ENCODE peak calls at places on chromosomes 1 and 21, in eight cellular contexts. One of them, this sample, is unnamed.

GRCh38 chr1:166122873-166123466 is 43.8 kb downstream of the FAM78B start:
- DNase-seq in AG04450: no peak
- DNase-seq in mammary epithelial cell: no peak
- DNase-seq in endodermal cell: peak; percentile 80
- DNase-seq in kidney epithelial cell: no peak
- DNase-seq in sigmoid colon: no peak
- DNase-seq in neural progenitor cell: no peak
- DNase-seq in upper lobe of right lung: no peak
- DNase-seq in this sample: no peak

GRCh38 chr21:17818158-17819113 is 720 bp downstream of the C21orf91 start:
- DNase-seq in neural progenitor cell: peak; percentile 76
- DNase-seq in AG04450: no peak
- DNase-seq in sigmoid colon: peak; percentile 68
- DNase-seq in upper lobe of right lung: peak; percentile 79
- DNase-seq in endodermal cell: peak; percentile 80
- DNase-seq in mammary epithelial cell: peak; percentile 45
- DNase-seq in kidney epithelial cell: no peak
- DNase-seq in this sample: peak; percentile 23

GRCh38 chr1:94713472-94714141 is 106.5 kb upstream of the SLC44A3 start:
- DNase-seq in upper lobe of right lung: peak; percentile 92
- DNase-seq in AG04450: peak; percentile 97
- DNase-seq in neural progenitor cell: no peak
- DNase-seq in kidney epithelial cell: peak; percentile 96
- DNase-seq in mammary epithelial cell: peak; percentile 98
- DNase-seq in endodermal cell: peak; percentile 94
- DNase-seq in sigmoid colon: peak; percentile 98
- DNase-seq in this sample: peak; percentile 98

GRCh38 chr1:94698759-94699502 is 121.2 kb upstream of the SLC44A3 start:
- DNase-seq in kidney epithelial cell: no peak
- DNase-seq in endodermal cell: peak; percentile 52
- DNase-seq in AG04450: peak; percentile 29
- DNase-seq in sigmoid colon: no peak
- DNase-seq in upper lobe of right lung: no peak
- DNase-seq in neural progenitor cell: no peak
- DNase-seq in mammary epithelial cell: no peak
- DNase-seq in this sample: peak; percentile 47

GRCh38 chr1:97489834-97490233 is 431.0 kb downstream of the DPYD start:
- DNase-seq in neural progenitor cell: no peak
- DNase-seq in sigmoid colon: no peak
- DNase-seq in upper lobe of right lung: no peak
- DNase-seq in endodermal cell: no peak
- DNase-seq in mammary epithelial cell: peak; percentile 60
- DNase-seq in kidney epithelial cell: peak; percentile 19
- DNase-seq in AG04450: no peak
- DNase-seq in this sample: peak; percentile 89

GRCh38 chr1:219759095-219759494 is 146.2 kb upstream of the ZC3H11B start:
- DNase-seq in endodermal cell: no peak
- DNase-seq in sigmoid colon: no peak
- DNase-seq in kidney epithelial cell: no peak
- DNase-seq in neural progenitor cell: no peak
- DNase-seq in AG04450: no peak
- DNase-seq in mammary epithelial cell: no peak
- DNase-seq in upper lobe of right lung: no peak
- DNase-seq in this sample: no peak

GRCh38 chr1:213014642-213015041 is 1.0 kb downstream of the ANGEL2 start:
- DNase-seq in sigmoid colon: no peak
- DNase-seq in AG04450: no peak
- DNase-seq in kidney epithelial cell: no peak
- DNase-seq in endodermal cell: no peak
- DNase-seq in neural progenitor cell: peak; percentile 29
- DNase-seq in mammary epithelial cell: peak; percentile 5
- DNase-seq in upper lobe of right lung: no peak
- DNase-seq in this sample: peak; percentile 14

GRCh38 chr1:2098301-2098698 is 48.1 kb downstream of the PRKCZ start:
- DNase-seq in upper lobe of right lung: peak; percentile 78
- DNase-seq in kidney epithelial cell: no peak
- DNase-seq in endodermal cell: no peak
- DNase-seq in neural progenitor cell: no peak
- DNase-seq in AG04450: no peak
- DNase-seq in sigmoid colon: no peak
- DNase-seq in mammary epithelial cell: no peak
- DNase-seq in this sample: no peak

GRCh38 chr1:182249201-182249676 is 142.4 kb downstream of the GLUL start:
- DNase-seq in AG04450: no peak
- DNase-seq in endodermal cell: peak; percentile 68
- DNase-seq in mammary epithelial cell: no peak
- DNase-seq in kidney epithelial cell: no peak
- DNase-seq in sigmoid colon: no peak
- DNase-seq in neural progenitor cell: no peak
- DNase-seq in upper lobe of right lung: no peak
- DNase-seq in this sample: peak; percentile 44

GRCh38 chr1:171805395-171806115 is 24.1 kb downstream of the METTL13 start:
- DNase-seq in sigmoid colon: no peak
- DNase-seq in kidney epithelial cell: no peak
- DNase-seq in AG04450: no peak
- DNase-seq in mammary epithelial cell: no peak
- DNase-seq in neural progenitor cell: no peak
- DNase-seq in upper lobe of right lung: no peak
- DNase-seq in endodermal cell: no peak
- DNase-seq in this sample: no peak

GRCh38 chr1:48776400-48777218 is at the start of gene BEND5:
- DNase-seq in upper lobe of right lung: peak; percentile 75
- DNase-seq in mammary epithelial cell: no peak
- DNase-seq in AG04450: peak; percentile 6
- DNase-seq in neural progenitor cell: peak; percentile 91
- DNase-seq in kidney epithelial cell: no peak
- DNase-seq in sigmoid colon: peak; percentile 80
- DNase-seq in endodermal cell: peak; percentile 92
- DNase-seq in this sample: no peak

GRCh38 chr1:5982868-5983267 is 9.4 kb downstream of the NPHP4 start:
- DNase-seq in endodermal cell: no peak
- DNase-seq in sigmoid colon: no peak
- DNase-seq in upper lobe of right lung: no peak
- DNase-seq in mammary epithelial cell: no peak
- DNase-seq in kidney epithelial cell: no peak
- DNase-seq in neural progenitor cell: no peak
- DNase-seq in AG04450: no peak
- DNase-seq in this sample: no peak

GRCh38 chr1:29586991-29587745 is 350.8 kb downstream of the PTPRU start:
- DNase-seq in mammary epithelial cell: peak; percentile 89
- DNase-seq in upper lobe of right lung: no peak
- DNase-seq in neural progenitor cell: no peak
- DNase-seq in AG04450: no peak
- DNase-seq in endodermal cell: peak; percentile 14
- DNase-seq in kidney epithelial cell: no peak
- DNase-seq in sigmoid colon: no peak
- DNase-seq in this sample: peak; percentile 95

GRCh38 chr1:95004013-95004412 is 68.7 kb downstream of the ALG14 start:
- DNase-seq in sigmoid colon: no peak
- DNase-seq in upper lobe of right lung: no peak
- DNase-seq in kidney epithelial cell: no peak
- DNase-seq in endodermal cell: no peak
- DNase-seq in neural progenitor cell: no peak
- DNase-seq in mammary epithelial cell: no peak
- DNase-seq in AG04450: no peak
- DNase-seq in this sample: no peak

GRCh38 chr1:64811131-64811530 is 66.3 kb downstream of the RAVER2 start:
- DNase-seq in neural progenitor cell: no peak
- DNase-seq in mammary epithelial cell: no peak
- DNase-seq in sigmoid colon: no peak
- DNase-seq in upper lobe of right lung: no peak
- DNase-seq in endodermal cell: no peak
- DNase-seq in kidney epithelial cell: no peak
- DNase-seq in AG04450: no peak
- DNase-seq in this sample: no peak

GRCh38 chr1:244897476-244898254 is 33.3 kb upstream of the HNRNPU start:
- DNase-seq in kidney epithelial cell: no peak
- DNase-seq in upper lobe of right lung: no peak
- DNase-seq in sigmoid colon: no peak
- DNase-seq in mammary epithelial cell: no peak
- DNase-seq in endodermal cell: no peak
- DNase-seq in neural progenitor cell: no peak
- DNase-seq in AG04450: no peak
- DNase-seq in this sample: no peak

GRCh38 chr21:34091607-34092006 is 18.2 kb downstream of the MRPS6 start:
- DNase-seq in sigmoid colon: no peak
- DNase-seq in AG04450: no peak
- DNase-seq in upper lobe of right lung: no peak
- DNase-seq in endodermal cell: no peak
- DNase-seq in mammary epithelial cell: no peak
- DNase-seq in kidney epithelial cell: no peak
- DNase-seq in neural progenitor cell: peak; percentile 23
- DNase-seq in this sample: no peak
- TF ChIP-seq CTCF in sigmoid colon: no peak
- TF ChIP-seq CTCF in AG04450: peak; percentile 55
- TF ChIP-seq CTCF in upper lobe of right lung: no peak
- TF ChIP-seq CTCF in endodermal cell: peak; percentile 73
- TF ChIP-seq CTCF in mammary epithelial cell: peak; percentile 47
- TF ChIP-seq CTCF in kidney epithelial cell: peak; percentile 26
- TF ChIP-seq CTCF in neural progenitor cell: peak; percentile 58
- TF ChIP-seq CTCF in this sample: peak; percentile 14

DNA sequence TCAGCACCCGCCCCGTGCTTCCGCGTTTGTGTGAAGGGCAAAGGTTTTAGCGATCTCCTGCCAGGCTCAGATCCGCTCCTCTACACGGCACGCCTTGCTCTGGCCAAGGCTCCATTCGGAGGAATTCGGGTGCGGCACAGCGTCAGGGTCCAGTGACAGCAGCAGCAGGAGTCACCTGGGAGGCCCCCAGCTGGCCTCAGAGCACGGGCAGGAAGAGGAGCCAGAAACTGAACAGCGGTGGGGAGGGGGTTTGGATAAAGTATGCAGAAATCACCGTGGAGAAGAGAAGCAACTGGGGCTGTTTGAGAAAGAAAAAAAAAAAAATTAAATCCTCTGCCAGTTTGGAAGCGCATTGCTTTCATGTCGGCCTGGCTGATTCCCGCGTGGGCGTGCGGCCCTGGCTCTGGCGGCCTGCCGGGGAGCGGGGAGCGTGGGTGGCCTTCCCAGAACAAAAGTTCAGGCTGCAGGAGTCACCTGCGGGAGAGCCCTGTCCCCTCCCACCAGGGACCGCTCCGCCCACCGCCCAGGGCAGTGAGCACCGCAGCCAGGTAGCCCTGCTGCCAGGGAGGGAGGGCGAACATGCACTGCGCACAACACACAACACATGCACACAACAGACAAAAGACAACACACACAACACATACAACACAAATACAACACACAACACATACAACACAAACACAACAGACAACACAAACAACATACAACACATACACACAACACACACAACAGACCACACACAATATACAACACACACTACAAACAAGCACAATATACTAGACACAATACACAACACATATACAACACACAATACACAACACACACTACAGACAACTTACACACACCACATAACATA is 107.6 kb downstream of the ETS2 start:
- DNase-seq in sigmoid colon: peak; percentile 91
- DNase-seq in upper lobe of right lung: peak; percentile 94
- DNase-seq in kidney epithelial cell: no peak
- DNase-seq in endodermal cell: peak; percentile 88
- DNase-seq in AG04450: peak; percentile 36
- DNase-seq in neural progenitor cell: peak; percentile 64
- DNase-seq in mammary epithelial cell: peak; percentile 87
- DNase-seq in this sample: peak; percentile 85
- H3K4me3 ChIP-seq in sigmoid colon: peak overlapping the region; percentile 17
- H3K4me3 ChIP-seq in upper lobe of right lung: peak overlapping the region; percentile 23
- H3K4me3 ChIP-seq in kidney epithelial cell: no peak overlapping the region
- H3K4me3 ChIP-seq in endodermal cell: no peak overlapping the region
- H3K4me3 ChIP-seq in AG04450: peak overlapping the region; percentile 27
- H3K4me3 ChIP-seq in neural progenitor cell: peak overlapping the region; percentile 43
- H3K4me3 ChIP-seq in mammary epithelial cell: no peak overlapping the region
- H3K4me3 ChIP-seq in this sample: no peak overlapping the region

GRCh38 chr1:205834751-205835150 is 15.2 kb downstream of the PM20D1 start:
- DNase-seq in AG04450: no peak
- DNase-seq in mammary epithelial cell: no peak
- DNase-seq in upper lobe of right lung: no peak
- DNase-seq in kidney epithelial cell: no peak
- DNase-seq in sigmoid colon: no peak
- DNase-seq in neural progenitor cell: no peak
- DNase-seq in endodermal cell: no peak
- DNase-seq in this sample: no peak
- H3K27me3 ChIP-seq in AG04450: peaks cover 15% of the 10 kb centered on the region
- H3K27me3 ChIP-seq in mammary epithelial cell: no peaks in the 10 kb centered on the region
- H3K27me3 ChIP-seq in upper lobe of right lung: no peaks in the 10 kb centered on the region
- H3K27me3 ChIP-seq in kidney epithelial cell: no peaks in the 10 kb centered on the region
- H3K27me3 ChIP-seq in sigmoid colon: no peaks in the 10 kb centered on the region
- H3K27me3 ChIP-seq in neural progenitor cell: no peaks in the 10 kb centered on the region
- H3K27me3 ChIP-seq in endodermal cell: no peaks in the 10 kb centered on the region
- H3K27me3 ChIP-seq in this sample: no peaks in the 10 kb centered on the region

GRCh38 chr1:201480231-201481003 is 11.4 kb upstream of the PHLDA3 start:
- DNase-seq in sigmoid colon: peak; percentile 92
- DNase-seq in mammary epithelial cell: peak; percentile 97
- DNase-seq in kidney epithelial cell: no peak
- DNase-seq in AG04450: no peak
- DNase-seq in neural progenitor cell: peak; percentile 82
- DNase-seq in endodermal cell: peak; percentile 97
- DNase-seq in upper lobe of right lung: peak; percentile 94
- DNase-seq in this sample: peak; percentile 91
- TF ChIP-seq CTCF in sigmoid colon: no peak
- TF ChIP-seq CTCF in mammary epithelial cell: no peak
- TF ChIP-seq CTCF in kidney epithelial cell: peak; percentile 18
- TF ChIP-seq CTCF in AG04450: peak; percentile 6
- TF ChIP-seq CTCF in neural progenitor cell: no peak
- TF ChIP-seq CTCF in endodermal cell: peak; percentile 18
- TF ChIP-seq CTCF in upper lobe of right lung: no peak
- TF ChIP-seq CTCF in this sample: no peak

DNA sequence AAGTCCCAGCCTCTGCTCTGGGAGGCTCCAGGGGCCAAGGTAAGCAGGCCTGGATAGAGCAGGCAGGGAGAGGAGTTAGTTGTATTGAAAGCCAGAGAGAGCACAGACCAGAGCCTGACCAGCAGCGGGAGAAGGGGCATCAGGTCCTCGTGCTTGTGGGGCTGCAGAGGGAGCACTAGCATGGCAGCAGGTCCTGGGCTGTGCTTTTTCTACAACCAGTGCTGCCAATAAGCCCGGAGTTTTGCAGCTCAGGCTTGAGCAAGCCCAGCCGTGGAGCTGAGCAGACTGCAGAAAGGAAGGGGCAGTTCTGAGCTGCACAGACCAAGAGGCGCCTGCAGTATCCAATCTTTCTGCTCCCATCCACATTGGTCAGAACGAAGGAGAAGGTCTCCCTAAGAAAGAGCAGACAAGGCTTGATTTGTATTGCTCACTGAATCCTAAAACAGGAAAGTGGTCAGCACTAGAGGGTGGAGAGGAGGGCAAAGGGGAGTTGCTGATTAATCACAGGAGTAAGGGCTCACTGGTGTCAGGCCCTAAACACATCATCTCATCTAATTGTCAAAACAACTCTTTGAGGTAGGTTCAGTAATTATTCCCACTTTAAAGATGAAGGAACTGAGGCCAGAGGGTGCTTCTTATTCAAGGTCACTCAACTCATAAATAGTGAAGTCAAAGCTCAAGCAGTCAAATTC is 2.7 kb downstream of the DENND2D start:
- DNase-seq in kidney epithelial cell: no peak
- DNase-seq in neural progenitor cell: peak; percentile 64
- DNase-seq in sigmoid colon: no peak
- DNase-seq in endodermal cell: peak; percentile 91
- DNase-seq in upper lobe of right lung: no peak
- DNase-seq in mammary epithelial cell: no peak
- DNase-seq in AG04450: no peak
- DNase-seq in this sample: no peak
- H3K4me3 ChIP-seq in kidney epithelial cell: no peak overlapping the region
- H3K4me3 ChIP-seq in neural progenitor cell: no peak overlapping the region
- H3K4me3 ChIP-seq in sigmoid colon: no peak overlapping the region
- H3K4me3 ChIP-seq in endodermal cell: no peak overlapping the region
- H3K4me3 ChIP-seq in upper lobe of right lung: peak overlapping the region; percentile 55
- H3K4me3 ChIP-seq in mammary epithelial cell: no peak overlapping the region
- H3K4me3 ChIP-seq in AG04450: no peak overlapping the region
- H3K4me3 ChIP-seq in this sample: no peak overlapping the region

GRCh38 chr1:46535063-46535462 is 16.4 kb downstream of the KNCN start:
- DNase-seq in neural progenitor cell: no peak
- DNase-seq in upper lobe of right lung: no peak
- DNase-seq in endodermal cell: peak; percentile 71
- DNase-seq in mammary epithelial cell: peak; percentile 47
- DNase-seq in AG04450: no peak
- DNase-seq in sigmoid colon: no peak
- DNase-seq in kidney epithelial cell: no peak
- DNase-seq in this sample: peak; percentile 47
- H3K27me3 ChIP-seq in neural progenitor cell: peaks cover 100% of the 10 kb centered on the region
- H3K27me3 ChIP-seq in upper lobe of right lung: peaks cover 27% of the 10 kb centered on the region
- H3K27me3 ChIP-seq in endodermal cell: peaks cover 85% of the 10 kb centered on the region
- H3K27me3 ChIP-seq in mammary epithelial cell: no peaks in the 10 kb centered on the region
- H3K27me3 ChIP-seq in AG04450: peaks cover 50% of the 10 kb centered on the region
- H3K27me3 ChIP-seq in sigmoid colon: no peaks in the 10 kb centered on the region
- H3K27me3 ChIP-seq in kidney epithelial cell: peaks cover 29% of the 10 kb centered on the region
- H3K27me3 ChIP-seq in this sample: peaks cover 1% of the 10 kb centered on the region

This sample was measured in bronchial epithelial cell.